ENCODE peak calls at places on chromosomes 16 and 17, in five cellular contexts. Z is type B pancreatic cell, P is AG08396, S is iris pigment epithelial cell, A is activated gamma-delta T cell. C is an unnamed sample.

GRCh38 chr16:28572659-28573510 is 19.2 kb downstream of the SGF29 start:
- DNase-seq in Z (no peak), P (peak), S (peak), A (no peak), C (peak)

GRCh38 chr17:46720408-46720807 is 98.1 kb downstream of the WNT3 start:
- DNase-seq in Z (no peak), P (no peak), S (no peak), A (no peak), C (no peak)

GRCh38 chr17:81336930-81337325 is 41.8 kb upstream of the SLC38A10 start:
- DNase-seq in Z (no peak), P (no peak), S (no peak), A (no peak), C (no peak)

GRCh38 chr17:2952174-2952845 is 111.1 kb downstream of the OR1D5 start:
- DNase-seq in Z (no peak), P (no peak), S (no peak), A (no peak), C (no peak)

GRCh38 chr17:7354262-7354781 is 634 bp upstream of the TMEM95 start:
- DNase-seq in Z (no peak), P (no peak), S (peak), A (no peak), C (peak)

GRCh38 chr17:75641343-75641742 is 8.1 kb downstream of the SMIM5 start:
- DNase-seq in Z (no peak), P (no peak), S (no peak), A (no peak), C (no peak)

GRCh38 chr16:81500833-81501521 is 56.4 kb downstream of the CMIP start:
- DNase-seq in Z (no peak), P (peak), S (peak), A (no peak), C (peak)

GRCh38 chr17:51540151-51540550 is 279.8 kb downstream of the UTP18 start:
- DNase-seq in Z (no peak), P (no peak), S (no peak), A (no peak), C (no peak)

GRCh38 chr17:53490447-53490968 is 332.2 kb upstream of the KIF2B start:
- DNase-seq in Z (no peak), P (no peak), S (no peak), A (no peak), C (no peak)

GRCh38 chr16:67664258-67664657 is 2.3 kb downstream of the ENKD1 start:
- DNase-seq in Z (no peak), P (no peak), S (no peak), A (no peak), C (no peak)

GRCh38 chr17:57092779-57093178 is 7.7 kb downstream of the AKAP1 start:
- DNase-seq in Z (no peak), P (no peak), S (no peak), A (no peak), C (no peak)

GRCh38 chr17:33492731-33493260 is 199.7 kb upstream of the ASIC2 start:
- DNase-seq in Z (no peak), P (no peak), S (no peak), A (no peak), C (no peak)

GRCh38 chr16:11681526-11681925 is 13.3 kb downstream of the SNN start:
- DNase-seq in Z (no peak), P (no peak), S (no peak), A (no peak), C (no peak)

GRCh38 chr17:58786586-58787295 is 31.1 kb downstream of the PPM1E start:
- DNase-seq in Z (no peak), P (peak), S (peak), A (no peak), C (peak)

GRCh38 chr17:37743875-37744632 is 805 bp downstream of the HNF1B start:
- DNase-seq in Z (no peak), P (no peak), S (no peak), A (no peak), C (no peak)

GRCh38 chr16:30131869-30132475 is 9.0 kb upstream of the MAPK3 start:
- DNase-seq in Z (no peak), P (no peak), S (no peak), A (no peak), C (no peak)

GRCh38 chr16:57373117-57373947 is 1.0 kb downstream of the CX3CL1 start:
- DNase-seq in Z (no peak), P (no peak), S (no peak), A (no peak), C (no peak)

GRCh38 chr17:77374170-77374936 is 233.6 kb downstream of the SEC14L1 start:
- DNase-seq in Z (peak), P (peak), S (peak), A (peak), C (peak)